ENCODE peak calls at places on chromosomes 2 and 18, in ten cellular contexts. U is T-helper 2 cell; B is stimulated activated CD4-positive, alpha-beta T cell treated with anti-CD3 and anti-CD28 coated beads, Interleukin-4, amount 100 ng/mL, for 48 hours; E is uterus; A is stimulated activated naive CD4-positive, alpha-beta T cell; Z is HEK293T; H is astrocyte of the spinal cord; C is thyroid gland; I is heart left ventricle; W is fibroblast of lung. P is an unnamed sample.

GRCh38 chr2:54671010-54671409 is 52.5 kb upstream of the EML6 start:
- DNase-seq in A (no peak), C (no peak), W (no peak), H (no peak), U (no peak), I (no peak), E (no peak), Z (no peak), B (no peak), P (no peak)

GRCh38 chr2:210523650-210524289 is 32.6 kb upstream of the CPS1 start:
- DNase-seq in B (no peak), W (no peak), Z (no peak), A (no peak), U (no peak), E (no peak), C (no peak), H (no peak), I (no peak), P (no peak)

GRCh38 chr2:160145471-160145870 is 54.6 kb downstream of the ITGB6 start:
- DNase-seq in B (no peak), U (no peak), Z (no peak), W (no peak), E (no peak), H (no peak), A (no peak), I (no peak), C (no peak), P (no peak)

GRCh38 chr18:32349728-32350395 is 120.8 kb downstream of the GAREM1 start:
- DNase-seq in I (peak; percentile 78), W (peak; percentile 98), U (no peak), A (no peak), B (no peak), C (peak; percentile 91), Z (peak; percentile 76), H (peak; percentile 98), E (peak; percentile 84), P (peak; percentile 22)

GRCh38 chr2:240296611-240297552 is 138.6 kb upstream of the GPC1 start:
- DNase-seq in E (no peak), B (no peak), W (no peak), I (peak; percentile 46), A (no peak), C (no peak), U (no peak), Z (no peak), H (no peak), P (no peak)

GRCh38 chr2:99878951-99879350 is 263.4 kb downstream of the AFF3 start:
- DNase-seq in E (no peak), H (peak; percentile 88), C (no peak), B (no peak), U (no peak), A (no peak), Z (no peak), W (peak; percentile 95), I (no peak), P (no peak)

GRCh38 chr2:98777710-98778109 is 46.8 kb upstream of the MGAT4A start:
- DNase-seq in U (no peak), W (no peak), Z (no peak), I (no peak), C (no peak), E (no peak), A (no peak), H (no peak), B (no peak), P (no peak)

GRCh38 chr2:144480257-144480656 is 39.7 kb downstream of the ZEB2 start:
- DNase-seq in I (no peak), E (no peak), U (no peak), Z (no peak), C (no peak), H (no peak), B (no peak), W (peak; percentile 71), A (no peak), P (no peak)

GRCh38 chr2:110980613-110981062 is 140.1 kb upstream of the BCL2L11 start:
- DNase-seq in H (no peak), B (no peak), U (no peak), W (no peak), E (no peak), Z (no peak), A (no peak), I (no peak), C (no peak), P (no peak)